ENCODE peak calls at places on chromosomes 4 and X, in five cellular contexts. H is tibial artery, C is A549, I is heart right ventricle, A is progenitor cell of endocrine pancreas. O is an unnamed sample.
A peak's percentile ranks its signal among the peaks of the same experiment; 100 is the strongest.

GRCh38 chr4:115219315-115219840 is 106.0 kb upstream of the NDST4 start:
- DNase-seq in H (no peak), C (no peak), I (no peak), A (no peak), O (no peak)

GRCh38 chrX:19377799-19378198 is 34.1 kb downstream of the PDHA1 start:
- DNase-seq in H (no peak), C (no peak), I (no peak), A (no peak), O (no peak)

GRCh38 chr4:68748181-68748981 is 67.4 kb upstream of the UGT2B10 start:
- DNase-seq in H (no peak), C (no peak), I (no peak), A (no peak), O (no peak)

GRCh38 chr4:151174784-151175183 is 75.4 kb downstream of the RPS3A start:
- DNase-seq in H (no peak), C (no peak), I (no peak), A (no peak), O (no peak)

GRCh38 chr4:167787231-167787630 is 305.1 kb upstream of the ANXA10 start:
- DNase-seq in H (no peak), C (no peak), I (no peak), A (no peak), O (no peak)

GRCh38 chr4:97761760-97762512 is 381.3 kb downstream of the STPG2 start:
- DNase-seq in H (no peak), C (no peak), I (no peak), A (no peak), O (no peak)

GRCh38 chr4:23613782-23614181 is 276.1 kb downstream of the PPARGC1A start:
- DNase-seq in H (no peak), C (no peak), I (no peak), A (no peak), O (no peak)

GRCh38 chr4:94504545-94504944 is 52.8 kb downstream of the PDLIM5 start:
- DNase-seq in H (no peak), C (no peak), I (no peak), A (no peak), O (no peak)

GRCh38 chr4:48439988-48440387 is 43.2 kb upstream of the SLC10A4 start:
- DNase-seq in H (no peak), C (no peak), I (no peak), A (no peak), O (no peak)

GRCh38 chr4:526971-527460 is 28.0 kb downstream of the PIGG start:
- DNase-seq in H (no peak), C (no peak), I (no peak), A (no peak), O (no peak)

DNA sequence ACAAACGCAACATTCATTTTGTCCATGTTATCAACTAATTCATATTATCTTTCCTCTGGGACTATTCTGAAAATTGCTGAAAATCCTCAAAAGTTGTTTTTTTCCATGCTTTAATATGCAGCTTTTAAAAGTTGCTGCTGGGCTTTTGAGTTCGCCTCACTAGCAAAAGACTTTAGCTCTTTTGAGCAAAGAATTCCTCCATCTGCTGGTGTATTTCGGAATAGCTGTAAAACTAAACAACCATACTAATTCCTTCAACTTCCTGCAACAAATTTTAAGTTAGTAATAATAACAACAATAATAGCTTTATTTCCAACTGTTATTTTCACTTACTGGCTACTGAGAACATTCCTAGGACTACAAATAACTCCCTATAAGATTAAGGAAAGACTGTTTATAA is 124.5 kb upstream of the PLAC1 start:
- DNase-seq in H (no peak), C (no peak), I (no peak), A (no peak), O (no peak)
- TF ChIP-seq CTCF in H (peak; percentile 35), C (peak; percentile 66), I (peak; percentile 59), A (peak; percentile 64), O (peak; percentile 43)

DNA sequence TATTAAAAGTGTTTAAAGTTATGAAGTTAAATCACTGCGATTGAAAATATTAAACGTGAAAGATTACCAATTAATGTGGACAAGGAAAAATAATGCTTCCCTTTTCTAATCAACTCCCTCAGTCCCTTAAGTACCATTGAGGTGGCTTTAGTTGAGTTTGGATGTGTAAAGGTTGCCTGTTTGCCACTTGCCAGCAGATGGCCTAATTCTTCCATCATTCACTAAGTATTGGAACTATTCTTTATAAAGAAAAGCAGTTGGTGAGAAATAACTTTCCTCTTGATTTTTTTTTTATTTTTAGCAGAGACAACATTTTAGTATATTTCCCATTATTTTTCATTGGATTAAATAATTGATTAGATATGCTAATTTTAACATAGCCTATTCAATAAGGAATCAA is 295.9 kb upstream of the TACR3 start:
- DNase-seq in H (no peak), C (no peak), I (no peak), A (no peak), O (no peak)
- TF ChIP-seq CTCF in H (no peak), C (peak; percentile 25), I (peak; percentile 26), A (peak; percentile 64), O (no peak)

GRCh38 chr4:44928062-44928380 is 201.7 kb upstream of the GNPDA2 start:
- DNase-seq in H (no peak), C (no peak), I (no peak), A (no peak), O (no peak)

GRCh38 chr4:44928785-44929184 is 202.4 kb upstream of the GNPDA2 start:
- DNase-seq in H (no peak), C (no peak), I (no peak), A (no peak), O (no peak)

GRCh38 chr4:44931720-44932119 is 205.4 kb upstream of the GNPDA2 start:
- DNase-seq in H (no peak), C (no peak), I (no peak), A (no peak), O (no peak)

DNA sequence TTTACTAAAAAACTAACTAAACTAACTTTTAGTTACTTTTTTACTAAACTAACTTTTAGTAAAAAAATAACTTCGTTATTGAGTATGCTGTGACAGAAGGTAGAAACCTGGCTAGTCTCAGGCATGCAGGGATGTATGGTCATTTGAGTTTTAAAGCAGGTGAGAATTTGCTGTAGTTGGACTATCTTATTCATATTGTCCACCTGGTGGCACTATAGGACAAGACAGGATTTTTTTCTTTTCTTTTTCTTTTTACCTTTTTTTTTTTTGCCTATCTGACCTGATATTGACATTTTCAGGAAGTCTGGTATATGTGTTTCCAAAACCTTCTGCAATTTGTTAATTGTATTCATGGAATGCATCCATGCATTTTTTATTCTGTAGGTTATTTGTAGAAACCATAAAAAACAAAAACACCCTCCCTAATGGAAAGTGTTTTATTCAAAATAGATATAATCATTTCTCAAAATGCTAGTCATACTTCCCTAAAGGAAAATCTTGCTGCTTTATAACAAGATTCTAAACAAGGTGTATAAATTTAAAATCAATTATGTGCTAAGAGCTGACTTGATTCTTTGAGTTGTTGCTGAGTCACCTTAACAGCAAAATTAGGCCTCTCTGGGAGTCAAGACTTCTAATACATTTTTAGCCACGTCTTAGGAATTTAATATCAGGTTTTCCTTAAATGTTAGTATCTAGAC is 201.2 kb upstream of the GNPDA2 start:
- DNase-seq in H (no peak), C (peak; percentile 0), I (no peak), A (no peak), O (no peak)
- TF ChIP-seq CTCF in H (peak; percentile 19), C (peak; percentile 46), I (peak; percentile 41), A (peak; percentile 79), O (peak; percentile 8)

GRCh38 chrX:42524374-42524773 is 253.6 kb downstream of the PPP1R2C start:
- DNase-seq in H (no peak), C (no peak), I (no peak), A (no peak), O (no peak)

GRCh38 chrX:42515939-42516338 is 262.0 kb downstream of the PPP1R2C start:
- DNase-seq in H (no peak), C (no peak), I (no peak), A (no peak), O (no peak)

GRCh38 chrX:42519666-42520231 is 258.2 kb downstream of the PPP1R2C start:
- DNase-seq in H (no peak), C (no peak), I (no peak), A (no peak), O (no peak)
- TF ChIP-seq CTCF in H (no peak), C (no peak), I (no peak), A (peak; percentile 29), O (no peak)

GRCh38 chr4:2385450-2386020 is 32.9 kb downstream of the ZFYVE28 start:
- DNase-seq in H (no peak), C (no peak), I (no peak), A (no peak), O (no peak)
- TF ChIP-seq CTCF in H (no peak), C (no peak), I (no peak), A (no peak), O (no peak)

GRCh38 chr4:183098723-183099536 is at the start of gene WWC2:
- DNase-seq in H (peak; percentile 91), C (peak; percentile 69), I (peak; percentile 92), A (peak; percentile 89), O (peak; percentile 69)
- TF ChIP-seq CTCF in H (peak; percentile 33), C (no peak), I (peak; percentile 11), A (no peak), O (no peak)